ENCODE peak calls at places on chromosomes 12 and 14, in eight cellular contexts. J, H, I, K, W, O, M and E are unnamed samples.

GRCh38 chr14:21894003-21894897 is 220.6 kb upstream of the OR4E1 start:
- DNase-seq in J (no peak), H (no peak), I (no peak), K (no peak), W (no peak), O (no peak), M (no peak), E (no peak)

GRCh38 chr12:32435921-32436710 is 36.8 kb downstream of the FGD4 start:
- DNase-seq in J (no peak), H (no peak), I (no peak), K (no peak), W (no peak), O (no peak), M (no peak), E (peak; percentile 12)

GRCh38 chr14:96167224-96168148 is 37.2 kb upstream of the BDKRB2 start:
- DNase-seq in J (no peak), H (no peak), I (no peak), K (peak; percentile 92), W (no peak), O (peak; percentile 83), M (no peak), E (peak; percentile 57)

GRCh38 chr12:122106891-122107660 is 28.5 kb downstream of the MLXIP start:
- DNase-seq in J (no peak), H (no peak), I (no peak), K (peak; percentile 86), W (peak; percentile 71), O (peak; percentile 37), M (peak; percentile 87), E (peak; percentile 48)

GRCh38 chr14:67263499-67264149 is 22.4 kb downstream of the PALS1 start:
- DNase-seq in J (no peak), H (no peak), I (no peak), K (peak; percentile 48), W (no peak), O (peak; percentile 85), M (no peak), E (peak; percentile 59)

GRCh38 chr14:101889898-101890297 is 74.5 kb upstream of the DYNC1H1 start:
- DNase-seq in J (no peak), H (no peak), I (no peak), K (peak; percentile 29), W (no peak), O (peak; percentile 25), M (no peak), E (no peak)

GRCh38 chr12:65014504-65015271 is 106.4 kb downstream of the WIF1 start:
- DNase-seq in J (no peak), H (no peak), I (no peak), K (no peak), W (no peak), O (no peak), M (no peak), E (no peak)

GRCh38 chr12:18753481-18754117 is 15.7 kb downstream of the CAPZA3 start:
- DNase-seq in J (no peak), H (no peak), I (no peak), K (peak; percentile 1), W (no peak), O (peak; percentile 44), M (no peak), E (no peak)

GRCh38 chr14:74595006-74595735 is 16.9 kb downstream of the LTBP2 start:
- DNase-seq in J (no peak), H (no peak), I (peak; percentile 86), K (peak; percentile 77), W (no peak), O (peak; percentile 85), M (no peak), E (peak; percentile 83)

GRCh38 chr12:94571556-94571955 is 78.8 kb downstream of the TMCC3 start:
- DNase-seq in J (no peak), H (no peak), I (no peak), K (peak; percentile 33), W (peak; percentile 80), O (peak; percentile 84), M (no peak), E (no peak)

GRCh38 chr12:4320287-4320858 is 640 bp upstream of the TIGAR start:
- DNase-seq in J (no peak), H (no peak), I (no peak), K (no peak), W (no peak), O (no peak), M (no peak), E (no peak)

GRCh38 chr12:116241157-116241772 is 36.2 kb downstream of the MED13L start:
- DNase-seq in J (no peak), H (no peak), I (no peak), K (no peak), W (no peak), O (no peak), M (no peak), E (no peak)

GRCh38 chr12:122932207-122932606 is 34.1 kb downstream of the ABCB9 start:
- DNase-seq in J (no peak), H (no peak), I (no peak), K (no peak), W (no peak), O (no peak), M (no peak), E (no peak)

GRCh38 chr12:50621435-50622304 is 116.9 kb downstream of the DIP2B start:
- DNase-seq in J (no peak), H (no peak), I (no peak), K (no peak), W (peak; percentile 51), O (no peak), M (no peak), E (no peak)

GRCh38 chr12:27781680-27782079 is 1.6 kb upstream of the MANSC4 start:
- DNase-seq in J (no peak), H (no peak), I (no peak), K (no peak), W (no peak), O (peak; percentile 73), M (no peak), E (peak; percentile 40)

GRCh38 chr12:25427328-25428249 is 125.5 kb downstream of the LMNTD1 start:
- DNase-seq in J (no peak), H (no peak), I (no peak), K (peak; percentile 26), W (no peak), O (peak; percentile 43), M (no peak), E (peak; percentile 29)

GRCh38 chr14:97138801-97139200 is 341.6 kb downstream of the VRK1 start:
- DNase-seq in J (no peak), H (no peak), I (no peak), K (no peak), W (no peak), O (no peak), M (no peak), E (no peak)

GRCh38 chr14:65620195-65620594 is 207.7 kb downstream of the FUT8 start:
- DNase-seq in J (no peak), H (no peak), I (no peak), K (no peak), W (no peak), O (no peak), M (no peak), E (no peak)

GRCh38 chr14:104971447-104972240 is 6.5 kb downstream of the AHNAK2 start:
- DNase-seq in J (no peak), H (no peak), I (peak; percentile 70), K (no peak), W (no peak), O (no peak), M (no peak), E (no peak)

GRCh38 chr12:67698711-67699603 is 50.4 kb downstream of the DYRK2 start:
- DNase-seq in J (no peak), H (peak; percentile 8), I (no peak), K (peak; percentile 90), W (no peak), O (peak; percentile 40), M (no peak), E (peak; percentile 57)

GRCh38 chr12:32444895-32445294 is 45.5 kb downstream of the FGD4 start:
- DNase-seq in J (no peak), H (no peak), I (no peak), K (peak; percentile 46), W (no peak), O (peak; percentile 80), M (no peak), E (peak; percentile 46)

GRCh38 chr14:81400202-81400678 is at the start of gene STON2:
- DNase-seq in J (no peak), H (no peak), I (no peak), K (peak; percentile 68), W (no peak), O (peak; percentile 70), M (no peak), E (peak; percentile 27)

GRCh38 chr12:55499810-55500252 is 7.7 kb downstream of the OR6C68 start:
- DNase-seq in J (no peak), H (no peak), I (no peak), K (no peak), W (no peak), O (no peak), M (no peak), E (no peak)

GRCh38 chr12:19846561-19846960 is 407.3 kb downstream of the AEBP2 start:
- DNase-seq in J (no peak), H (no peak), I (no peak), K (peak; percentile 74), W (no peak), O (peak; percentile 27), M (no peak), E (peak; percentile 68)

GRCh38 chr14:23579739-23580138 is 1.1 kb upstream of the JPH4 start:
- DNase-seq in J (no peak), H (no peak), I (no peak), K (no peak), W (no peak), O (no peak), M (no peak), E (no peak)

GRCh38 chr12:89861086-89861485 is 152.4 kb upstream of the ATP2B1 start:
- DNase-seq in J (no peak), H (no peak), I (no peak), K (no peak), W (no peak), O (no peak), M (no peak), E (no peak)

GRCh38 chr14:24143511-24143910 is 2.1 kb upstream of the EMC9 start:
- DNase-seq in J (no peak), H (no peak), I (no peak), K (peak; percentile 87), W (no peak), O (no peak), M (no peak), E (no peak)

GRCh38 chr14:32524609-32525391 is 195.7 kb downstream of the AKAP6 start:
- DNase-seq in J (no peak), H (no peak), I (no peak), K (peak; percentile 48), W (no peak), O (peak; percentile 16), M (no peak), E (peak; percentile 57)

GRCh38 chr14:36656769-36657408 is 4.8 kb upstream of the PAX9 start:
- DNase-seq in J (no peak), H (no peak), I (no peak), K (peak; percentile 7), W (no peak), O (peak; percentile 14), M (no peak), E (peak; percentile 79)

GRCh38 chr14:104240426-104241157 is 102.2 kb downstream of the KIF26A start:
- DNase-seq in J (no peak), H (no peak), I (peak; percentile 54), K (no peak), W (peak; percentile 47), O (no peak), M (no peak), E (no peak)

GRCh38 chr12:24931666-24932405 is 17.1 kb downstream of the BCAT1 start:
- DNase-seq in J (no peak), H (peak; percentile 34), I (no peak), K (peak; percentile 60), W (no peak), O (no peak), M (no peak), E (no peak)

GRCh38 chr12:108890208-108890607 is 10.3 kb downstream of the DAO start:
- DNase-seq in J (no peak), H (no peak), I (no peak), K (peak; percentile 12), W (no peak), O (peak; percentile 12), M (no peak), E (peak; percentile 5)

GRCh38 chr14:71739273-71739990 is 192.8 kb upstream of the RGS6 start:
- DNase-seq in J (no peak), H (no peak), I (no peak), K (peak; percentile 40), W (no peak), O (no peak), M (no peak), E (no peak)

GRCh38 chr14:90421621-90422020 is 24.8 kb downstream of the CALM1 start:
- DNase-seq in J (no peak), H (no peak), I (no peak), K (no peak), W (no peak), O (no peak), M (no peak), E (no peak)